ENCODE peak calls at places on chromosomes 16 and 17, in four cellular contexts. I, T, J and X are unnamed samples. For H3K9me3, the result is how much of the 10 kb centered on the place peaks cover.

GRCh38 chr16:50303605-50304466 is 37.5 kb downstream of the ADCY7 start:
- DNase-seq in J (peak), T (no peak), I (no peak), X (no peak)

GRCh38 chr16:50144211-50144610 is 8.9 kb upstream of the TENT4B start:
- DNase-seq in T (no peak), J (no peak), I (no peak), X (no peak)

GRCh38 chr17:79537686-79538085 is 73.2 kb downstream of the RBFOX3 start:
- DNase-seq in T (no peak), I (no peak), J (no peak), X (no peak)

GRCh38 chr16:68342620-68343019 is 31.8 kb downstream of the PRMT7 start:
- DNase-seq in T (no peak), I (no peak), J (no peak), X (no peak)

GRCh38 chr16:17476414-17477259 is 5.9 kb upstream of the XYLT1 start:
- DNase-seq in T (peak), I (peak), J (no peak), X (peak)

GRCh38 chr17:43986225-43986981 is 18.0 kb upstream of the NAGS start:
- DNase-seq in T (no peak), J (no peak), I (no peak), X (no peak)

GRCh38 chr17:50904522-50905459 is 38.6 kb upstream of the TOB1 start:
- DNase-seq in J (peak), I (peak), T (peak), X (peak)

GRCh38 chr17:48575066-48575582 is 3.0 kb downstream of the HOXB4 start:
- DNase-seq in T (no peak), I (no peak), J (no peak), X (no peak)

GRCh38 chr16:75494696-75495601 is at the start of gene CHST6:
- DNase-seq in J (no peak), I (peak), T (peak), X (no peak)

GRCh38 chr17:78130439-78131101 is at the start of gene TMC8:
- DNase-seq in T (no peak), J (no peak), I (no peak), X (no peak)

GRCh38 chr16:8885674-8886592 is 3.8 kb downstream of the LITAFD start:
- DNase-seq in I (peak), J (no peak), T (peak), X (peak)

GRCh38 chr17:48442819-48443218 is 12.8 kb upstream of the SKAP1 start:
- DNase-seq in T (no peak), J (no peak), I (no peak), X (no peak)

GRCh38 chr17:14042411-14042810 is 26.9 kb upstream of the COX10 start:
- DNase-seq in I (no peak), J (no peak), T (no peak), X (no peak)

GRCh38 chr17:10077561-10078299 is 120.7 kb downstream of the GAS7 start:
- DNase-seq in T (no peak), I (no peak), J (peak), X (no peak)

GRCh38 chr17:17737938-17738894 is 57.0 kb downstream of the RAI1 start:
- DNase-seq in I (peak), J (no peak), T (peak), X (no peak)

GRCh38 chr17:17445925-17446665 is 30.7 kb upstream of the MED9 start:
- DNase-seq in T (peak), I (no peak), J (no peak), X (no peak)

GRCh38 chr17:74011963-74012362 is 191.5 kb upstream of the RPL38 start:
- DNase-seq in T (peak), I (no peak), J (no peak), X (peak)

GRCh38 chr17:39579318-39580081 is 28.2 kb downstream of the NEUROD2 start:
- DNase-seq in J (no peak), I (peak), T (no peak), X (no peak)

GRCh38 chr16:12057276-12057675 is 80.7 kb downstream of the SNX29 start:
- DNase-seq in T (peak), J (peak), I (no peak), X (no peak)

GRCh38 chr17:9890124-9890523 is 14.9 kb downstream of the RCVRN start:
- DNase-seq in J (no peak), I (peak), T (peak), X (peak)

GRCh38 chr16:17134586-17134985 is 336.2 kb downstream of the XYLT1 start:
- DNase-seq in J (no peak), T (no peak), I (no peak), X (no peak)

GRCh38 chr17:20059728-20060188 is 50.6 kb downstream of the SPECC1 start:
- DNase-seq in I (no peak), T (no peak), J (no peak), X (no peak)

GRCh38 chr16:81932668-81933067 is 78.6 kb downstream of the SDR42E1 start:
- DNase-seq in J (no peak), T (no peak), I (no peak), X (no peak)

GRCh38 chr16:78897299-78897698 is 703.2 kb downstream of the MAF start:
- DNase-seq in I (no peak), T (no peak), J (no peak), X (no peak)

GRCh38 chr17:68198931-68199836 is 48.7 kb upstream of the AMZ2 start:
- DNase-seq in J (no peak), T (peak), I (peak), X (no peak)

GRCh38 chr17:35314415-35315216 is 58.8 kb downstream of the SLFN11 start:
- DNase-seq in I (no peak), T (no peak), J (no peak), X (no peak)
- H3K4me3 ChIP-seq in I (no peak), T (no peak), J (no peak), X (no peak)

GRCh38 chr16:66677836-66678235 is 18.7 kb downstream of the CMTM4 start:
- DNase-seq in J (no peak), T (no peak), I (no peak), X (no peak)
- H3K9me3 ChIP-seq in J (under half), T (under half), I (under half), X (under half)

DNA sequence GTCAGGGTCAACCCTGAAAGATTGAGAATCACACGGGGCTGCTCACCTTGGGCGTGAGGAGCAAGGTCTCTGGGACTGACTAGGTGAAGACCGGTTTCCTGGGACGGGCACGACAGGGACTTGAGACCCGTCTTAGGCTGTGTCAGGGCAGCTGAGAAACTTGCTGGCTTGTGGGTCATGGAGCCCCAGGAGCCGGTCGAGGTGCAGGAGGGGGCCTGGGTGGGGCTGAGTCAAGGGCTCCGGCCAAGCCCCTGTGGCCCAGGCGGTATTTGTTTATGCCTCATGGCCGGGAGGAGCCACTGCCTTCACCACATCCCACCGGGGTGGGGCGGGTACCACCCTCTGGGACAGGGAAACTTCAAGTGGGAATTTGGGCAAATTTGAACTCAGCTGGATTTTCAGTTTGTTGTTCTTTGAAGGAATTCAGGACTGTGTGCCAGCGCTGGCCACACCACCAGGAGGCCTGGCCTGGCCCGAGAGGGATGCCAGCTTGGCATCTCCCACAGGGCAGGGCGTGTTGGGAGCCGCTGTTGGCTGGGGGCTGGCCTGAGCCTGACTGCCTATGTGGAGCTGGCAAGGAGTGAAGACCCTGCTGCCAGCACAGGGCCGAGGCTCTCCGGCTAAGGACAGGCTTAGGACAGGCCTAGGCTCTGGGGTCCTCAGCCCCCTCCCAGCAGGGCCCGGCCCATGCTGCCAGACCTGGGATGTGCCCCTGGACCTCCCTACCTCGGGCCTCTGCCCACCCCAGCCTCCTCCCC is 116.1 kb downstream of the METRNL start:
- DNase-seq in T (no peak), I (no peak), J (peak), X (no peak)
- H3K27ac ChIP-seq in T (no peak), I (no peak), J (peak), X (no peak)

GRCh38 chr17:27322690-27323508 is 29.0 kb downstream of the WSB1 start:
- DNase-seq in J (no peak), I (no peak), T (no peak), X (no peak)

GRCh38 chr17:27323538-27324212 is 29.8 kb downstream of the WSB1 start:
- DNase-seq in I (no peak), T (peak), J (peak), X (no peak)

GRCh38 chr17:27321372-27321771 is 27.5 kb downstream of the WSB1 start:
- DNase-seq in J (peak), T (no peak), I (no peak), X (no peak)

GRCh38 chr17:27320222-27320560 is 26.3 kb downstream of the WSB1 start:
- DNase-seq in J (no peak), T (no peak), I (no peak), X (peak)

DNA sequence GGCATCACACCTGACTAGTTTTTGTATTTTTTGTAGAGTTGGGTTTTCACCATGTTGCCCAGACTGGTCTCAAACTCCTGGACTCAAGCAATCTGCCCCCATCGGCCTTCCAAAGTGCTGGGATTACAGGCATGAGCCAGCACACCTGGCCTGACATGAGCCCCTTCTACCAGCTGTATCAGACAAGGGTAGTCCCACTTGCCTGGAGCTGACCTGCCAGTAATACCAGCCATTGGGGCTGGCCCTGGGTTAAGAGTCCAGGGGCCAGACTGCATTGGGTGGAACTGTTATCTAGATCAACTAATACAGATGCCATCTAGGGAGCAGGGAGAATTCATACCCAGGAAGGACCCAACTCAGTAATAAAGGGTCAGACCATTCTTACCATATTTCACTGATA is 28.1 kb downstream of the WSB1 start:
- DNase-seq in I (no peak), T (no peak), J (peak), X (no peak)
- H3K4me3 ChIP-seq in I (no peak), T (no peak), J (no peak), X (no peak)

GRCh38 chr17:41144846-41145245 is 4.5 kb upstream of the KRTAP4-6 start:
- DNase-seq in J (no peak), I (no peak), T (no peak), X (no peak)

GRCh38 chr17:41145261-41145660 is 4.4 kb downstream of the KRTAP4-5 start:
- DNase-seq in T (no peak), I (no peak), J (no peak), X (no peak)

GRCh38 chr17:41140360-41141132 is at the start of gene KRTAP4-6:
- DNase-seq in I (no peak), T (no peak), J (no peak), X (no peak)

DNA sequence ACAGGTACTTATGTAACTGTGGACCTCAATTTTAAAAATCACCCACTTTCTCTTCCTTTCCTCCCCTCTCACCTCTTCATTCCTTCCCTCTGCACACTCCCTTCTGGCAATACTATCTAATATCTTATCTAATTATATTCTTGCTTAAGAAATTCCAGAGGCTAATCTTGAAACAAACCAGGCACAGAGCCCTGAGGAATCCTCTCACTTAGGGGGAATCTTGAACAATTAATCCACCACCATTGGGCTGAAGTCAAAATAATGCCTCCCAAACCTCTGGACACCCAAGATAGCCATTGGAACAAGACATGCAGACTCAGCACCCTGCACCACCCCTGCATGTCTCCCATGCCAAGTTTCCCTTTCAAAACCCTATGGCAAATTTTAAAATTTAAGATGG is 1.0 kb upstream of the KRTAP4-6 start:
- DNase-seq in I (no peak), J (no peak), T (no peak), X (no peak)
- H3K9me3 ChIP-seq in I (under half), J (under half), T (under half), X (under half)

GRCh38 chr17:1787301-1787902 is 25.5 kb downstream of the SERPINF1 start:
- DNase-seq in T (peak), J (peak), I (no peak), X (no peak)
- H3K27ac ChIP-seq in T (peak), J (peak), I (no peak), X (no peak)

DNA sequence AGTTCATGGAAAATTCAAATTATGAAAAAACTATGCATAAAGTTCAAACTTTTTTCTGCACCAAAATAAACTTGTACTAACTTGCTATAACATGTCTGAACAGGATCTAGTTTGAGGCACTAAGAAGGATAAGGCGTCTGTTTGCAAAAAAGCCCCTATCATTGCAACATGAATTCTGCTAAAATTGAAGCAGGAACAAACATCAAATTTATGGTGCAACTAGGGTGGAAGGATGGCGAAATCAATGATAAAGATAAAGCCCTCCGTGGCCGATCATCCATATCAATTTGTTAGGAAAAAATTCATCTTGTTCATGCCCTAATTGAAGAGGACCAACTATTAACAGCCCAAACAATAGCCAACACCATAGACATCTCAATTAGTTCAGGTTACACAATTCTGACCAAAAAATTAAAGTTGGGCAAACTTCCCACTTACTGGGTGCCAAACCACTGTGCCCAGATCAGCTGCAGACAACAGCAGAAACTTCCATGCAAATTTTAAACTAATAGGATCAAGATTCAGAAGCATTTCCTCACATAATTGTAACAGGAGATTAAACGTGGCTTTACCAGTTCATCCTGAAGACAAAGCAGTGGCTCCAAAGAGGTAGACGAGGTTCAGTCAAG is 12.9 kb downstream of the IL21R start:
- DNase-seq in T (no peak), J (no peak), I (no peak), X (no peak)
- H3K4me3 ChIP-seq in T (no peak), J (no peak), I (no peak), X (no peak)

GRCh38 chr16:35750701-35751104 is 2291.3 kb downstream of the TP53TG3F start:
- DNase-seq in J (no peak), T (no peak), I (no peak), X (no peak)
- H3K9me3 ChIP-seq in J (under half), T (under half), I (under half), X (under half)

GRCh38 chr17:7824021-7824924 is 9.7 kb upstream of the KDM6B start:
- DNase-seq in T (peak), I (no peak), J (peak), X (peak)
- H3K27ac ChIP-seq in T (no peak), I (no peak), J (no peak), X (no peak)

DNA sequence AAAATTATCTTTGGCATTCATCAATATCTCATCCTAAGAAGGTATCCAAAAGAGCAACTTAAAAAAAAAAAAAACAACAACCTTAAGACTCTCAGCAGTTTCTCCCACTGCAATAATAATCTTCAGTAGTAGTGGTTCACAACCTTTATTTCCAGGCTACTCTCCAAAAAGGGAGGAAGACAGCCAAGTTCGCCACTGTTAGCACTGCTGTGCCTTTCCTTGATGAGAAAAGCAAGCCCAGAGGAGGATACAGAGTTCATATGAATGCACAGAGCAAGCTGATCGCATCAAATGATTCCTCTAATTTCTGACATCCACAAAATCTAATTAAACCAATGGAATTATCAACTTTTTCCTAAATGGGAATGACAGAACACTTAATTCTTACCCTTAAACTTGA is 199.4 kb downstream of the AATF start:
- DNase-seq in I (no peak), T (no peak), J (no peak), X (no peak)
- H3K4me3 ChIP-seq in I (no peak), T (no peak), J (no peak), X (no peak)